ENCODE peak calls at places on chromosomes 16 and 17, in four cellular contexts. Q is HepG2, J is SK-N-SH, R is K562. G is an unnamed sample.

GRCh38 chr16:11552445-11552844 is 34.3 kb downstream of the LITAF start:
- DNase-seq in J (no peak), R (no peak), Q (no peak), G (no peak)

GRCh38 chr17:83119987-83120864 is 40.8 kb downstream of the METRNL start:
- DNase-seq in Q (no peak), J (no peak), R (no peak), G (peak)

GRCh38 chr17:50452627-50453300 is 15.9 kb downstream of the CHAD start:
- DNase-seq in R (no peak), Q (no peak), J (no peak), G (peak)

GRCh38 chr17:12627776-12628491 is 37.8 kb upstream of the MYOCD start:
- DNase-seq in R (no peak), J (no peak), Q (peak), G (no peak)

GRCh38 chr17:4968166-4968915 is 724 bp upstream of the SPAG7 start:
- DNase-seq in Q (no peak), R (peak), J (peak), G (no peak)

GRCh38 chr17:4837471-4838305 is 4.5 kb downstream of the MINK1 start:
- DNase-seq in Q (no peak), R (no peak), J (no peak), G (no peak)

GRCh38 chr16:49519008-49519656 is 145.5 kb downstream of the C16orf78 start:
- DNase-seq in Q (no peak), J (no peak), R (no peak), G (no peak)

GRCh38 chr17:26792486-26792885 is 501.4 kb upstream of the WSB1 start:
- DNase-seq in Q (no peak), J (no peak), R (no peak), G (peak)

GRCh38 chr16:85375282-85375681 is 237.8 kb upstream of the GSE1 start:
- DNase-seq in R (no peak), J (no peak), Q (no peak), G (no peak)

GRCh38 chr16:53372942-53373871 is 61.1 kb upstream of the RBL2 start:
- DNase-seq in R (peak), J (peak), Q (no peak), G (no peak)

GRCh38 chr16:89381788-89382187 is 108.6 kb downstream of the ANKRD11 start:
- DNase-seq in Q (no peak), J (no peak), R (no peak), G (no peak)

GRCh38 chr16:68257251-68257905 is 6.9 kb upstream of the SLC7A6 start:
- DNase-seq in Q (no peak), J (no peak), R (no peak), G (no peak)

GRCh38 chr16:66728804-66729203 is 22.6 kb downstream of the DYNC1LI2 start:
- DNase-seq in R (no peak), Q (no peak), J (no peak), G (no peak)

GRCh38 chr17:15278381-15278780 is 13.3 kb upstream of the PMP22 start:
- DNase-seq in Q (no peak), R (no peak), J (no peak), G (no peak)

GRCh38 chr16:86528061-86528929 is 18.0 kb downstream of the FOXF1 start:
- DNase-seq in R (no peak), Q (no peak), J (no peak), G (no peak)

GRCh38 chr16:2016407-2016922 is 3.1 kb upstream of the NPW start:
- DNase-seq in R (peak), Q (peak), J (peak), G (no peak)

GRCh38 chr16:89924298-89924924 is 1.3 kb downstream of the TUBB3 start:
- DNase-seq in Q (peak), R (peak), J (peak), G (no peak)

GRCh38 chr17:61009619-61010018 is 332.0 kb downstream of the BCAS3 start:
- DNase-seq in R (no peak), J (no peak), Q (no peak), G (peak)

GRCh38 chr16:53457670-53458069 is 23.4 kb downstream of the RBL2 start:
- DNase-seq in J (no peak), Q (no peak), R (no peak), G (peak)

GRCh38 chr17:63489291-63489690 is 12.4 kb downstream of the ACE start:
- DNase-seq in J (no peak), Q (no peak), R (no peak), G (no peak)

GRCh38 chr17:82396601-82397435 is 21.3 kb upstream of the HEXD start:
- DNase-seq in Q (no peak), R (no peak), J (no peak), G (no peak)

GRCh38 chr17:7427549-7427948 is 1.1 kb upstream of the SPEM3 start:
- DNase-seq in Q (no peak), J (no peak), R (no peak), G (no peak)

GRCh38 chr17:28133562-28133970 is 91.1 kb downstream of the NLK start:
- DNase-seq in R (no peak), Q (no peak), J (no peak), G (no peak)

GRCh38 chr17:53627511-53627910 is 195.2 kb upstream of the KIF2B start:
- DNase-seq in R (no peak), J (no peak), Q (no peak), G (no peak)

GRCh38 chr17:51154176-51154575 is 817 bp downstream of the NME1 start:
- DNase-seq in Q (no peak), R (peak), J (peak), G (no peak)

GRCh38 chr17:39929657-39930407 is 2.3 kb downstream of the LRRC3C start:
- DNase-seq in Q (peak), J (no peak), R (no peak), G (no peak)

GRCh38 chr17:65514541-65514940 is 46.9 kb downstream of the AXIN2 start:
- DNase-seq in Q (no peak), R (no peak), J (no peak), G (no peak)

GRCh38 chr17:17937450-17937849 is 34.8 kb downstream of the TOM1L2 start:
- DNase-seq in R (no peak), Q (no peak), J (no peak), G (no peak)

GRCh38 chr16:66293207-66293735 is 73.2 kb upstream of the CDH5 start:
- DNase-seq in Q (no peak), J (no peak), R (no peak), G (no peak)

GRCh38 chr16:85062728-85063336 is 35.2 kb downstream of the KIAA0513 start:
- DNase-seq in J (no peak), R (no peak), Q (no peak), G (no peak)

GRCh38 chr16:66399930-66400329 is 27.2 kb upstream of the BEAN1 start:
- DNase-seq in Q (no peak), R (no peak), J (peak), G (no peak)

GRCh38 chr17:72978593-72979218 is 113.8 kb downstream of the SLC39A11 start:
- DNase-seq in R (peak), J (peak), Q (no peak), G (no peak)

GRCh38 chr17:41559548-41559947 is 12.3 kb downstream of the KRT9 start:
- DNase-seq in Q (no peak), J (no peak), R (no peak), G (no peak)

GRCh38 chr16:1377406-1378010 is 25.8 kb downstream of the GNPTG start:
- DNase-seq in Q (no peak), J (no peak), R (no peak), G (no peak)

GRCh38 chr17:82480345-82480744 is 21.8 kb downstream of the NARF start:
- DNase-seq in Q (no peak), R (no peak), J (no peak), G (no peak)

GRCh38 chr17:75515523-75516254 is at the start of gene CASKIN2:
- DNase-seq in R (peak), Q (peak), J (peak), G (peak)

GRCh38 chr17:75518201-75518600 is 1.9 kb downstream of the TSEN54 start:
- DNase-seq in R (no peak), J (no peak), Q (no peak), G (peak)

GRCh38 chr17:75517277-75517865 is 1.0 kb downstream of the TSEN54 start:
- DNase-seq in J (peak), Q (no peak), R (no peak), G (no peak)

GRCh38 chr17:75516255-75516618 is at the start of gene TSEN54:
- DNase-seq in J (peak), Q (peak), R (peak), G (peak)

GRCh38 chr17:75516619-75517276 is 420 bp downstream of the TSEN54 start:
- DNase-seq in R (no peak), Q (no peak), J (no peak), G (no peak)
- TF ChIP-seq GABPA in R (no peak), Q (no peak), J (no peak), G (no peak)

GRCh38 chr17:10063730-10064221 is 134.6 kb downstream of the GAS7 start:
- DNase-seq in R (no peak), J (no peak), Q (no peak), G (peak)
- TF ChIP-seq FOXM1 in R (no peak), J (no peak), Q (no peak), G (no peak)

GRCh38 chr17:68294617-68295016 is 3.3 kb downstream of the ARSG start:
- DNase-seq in Q (no peak), J (no peak), R (no peak), G (no peak)

GRCh38 chr17:68297168-68297567 is 5.9 kb downstream of the ARSG start:
- DNase-seq in Q (no peak), J (no peak), R (no peak), G (no peak)

GRCh38 chr17:68298601-68299000 is 7.3 kb downstream of the ARSG start:
- DNase-seq in J (no peak), Q (no peak), R (no peak), G (no peak)

GRCh38 chr17:68295086-68295485 is 3.8 kb downstream of the ARSG start:
- DNase-seq in Q (no peak), R (no peak), J (no peak), G (no peak)

GRCh38 chr17:68296217-68297140 is 5.2 kb downstream of the ARSG start:
- DNase-seq in R (no peak), Q (no peak), J (no peak), G (no peak)
- TF ChIP-seq GABPA in R (no peak), Q (no peak), J (no peak), G (no peak)

DNA sequence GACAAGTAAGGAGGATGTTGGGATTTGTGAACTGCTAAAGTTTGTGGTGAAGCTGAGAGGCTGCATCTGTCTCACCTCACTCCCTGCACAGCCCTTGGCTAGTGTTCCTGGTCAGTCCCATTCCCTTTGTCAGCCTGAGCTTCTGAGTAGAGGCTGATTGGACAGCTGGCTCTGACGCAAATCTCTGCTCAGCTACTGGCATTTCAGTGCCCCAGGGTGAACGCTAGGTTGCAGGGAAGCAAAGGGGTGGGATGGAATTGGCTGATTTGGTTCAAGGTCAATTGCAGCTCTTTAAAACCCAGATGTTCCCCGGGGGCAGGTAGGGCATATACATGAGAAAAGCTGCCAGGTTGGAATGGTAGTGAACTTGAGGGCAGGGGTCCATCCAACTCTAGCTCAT is 23.1 kb upstream of the CNOT1 start:
- DNase-seq in R (no peak), J (peak), Q (peak), G (no peak)
- TF ChIP-seq FOXM1 in R (no peak), J (no peak), Q (no peak), G (no peak)

GRCh38 chr16:56774009-56774408 is 44.1 kb downstream of the NUP93 start:
- DNase-seq in R (no peak), J (no peak), Q (no peak), G (no peak)
- TF ChIP-seq GABPA in R (no peak), J (no peak), Q (no peak), G (no peak)

GRCh38 chr16:29821663-29822115 is 1.4 kb downstream of the MVP start:
- DNase-seq in J (no peak), R (no peak), Q (no peak), G (no peak)
- TF ChIP-seq FOXM1 in J (no peak), R (no peak), Q (no peak), G (no peak)

G was measured in GM12878.